ENCODE peak calls at places on chromosomes 12 and 14, in seven cellular contexts. F, C, O, Q, D, V and I are unnamed samples.

GRCh38 chr14:50402965-50403364 is 6.3 kb upstream of the CDKL1 start:
- DNase-seq in F (no peak), C (peak), O (no peak), Q (no peak), D (no peak), V (no peak), I (no peak)

GRCh38 chr14:56487090-56487667 is 92.4 kb upstream of the TMEM260 start:
- DNase-seq in F (no peak), C (peak), O (no peak), Q (no peak), D (no peak), V (no peak), I (no peak)

GRCh38 chr14:76201162-76201561 is 49.4 kb downstream of the GPATCH2L start:
- DNase-seq in F (no peak), C (peak), O (no peak), Q (no peak), D (no peak), V (peak), I (no peak)

GRCh38 chr14:68939893-68940613 is 39.0 kb downstream of the ACTN1 start:
- DNase-seq in F (peak), C (peak), O (peak), Q (peak), D (peak), V (peak), I (peak)

GRCh38 chr12:14273911-14274306 is 91.6 kb upstream of the ATF7IP start:
- DNase-seq in F (no peak), C (peak), O (no peak), Q (no peak), D (no peak), V (peak), I (no peak)

GRCh38 chr12:52789637-52790426 is 6.1 kb downstream of the KRT3 start:
- DNase-seq in F (no peak), C (no peak), O (no peak), Q (no peak), D (peak), V (no peak), I (no peak)

GRCh38 chr12:104551313-104551931 is 94.7 kb downstream of the CHST11 start:
- DNase-seq in F (no peak), C (no peak), O (no peak), Q (no peak), D (no peak), V (no peak), I (no peak)

GRCh38 chr12:88562151-88562550 is 18.1 kb downstream of the KITLG start:
- DNase-seq in F (no peak), C (no peak), O (no peak), Q (no peak), D (no peak), V (no peak), I (no peak)

GRCh38 chr12:57476162-57476992 is 3.3 kb downstream of the ARHGAP9 start:
- DNase-seq in F (no peak), C (no peak), O (no peak), Q (no peak), D (peak), V (no peak), I (no peak)

GRCh38 chr12:131438874-131439273 is 272.0 kb upstream of the SFSWAP start:
- DNase-seq in F (peak), C (no peak), O (no peak), Q (no peak), D (no peak), V (no peak), I (no peak)

GRCh38 chr12:31362115-31362758 is 36.3 kb upstream of the SINHCAF start:
- DNase-seq in F (no peak), C (peak), O (no peak), Q (no peak), D (peak), V (no peak), I (no peak)

GRCh38 chr12:125454786-125455450 is 389.7 kb downstream of the AACS start:
- DNase-seq in F (no peak), C (no peak), O (no peak), Q (no peak), D (no peak), V (no peak), I (no peak)

GRCh38 chr14:37172936-37173613 is 669 bp upstream of the SLC25A21 start:
- DNase-seq in F (no peak), C (no peak), O (no peak), Q (no peak), D (no peak), V (no peak), I (no peak)

GRCh38 chr14:30287579-30288445 is 271.1 kb upstream of the G2E3 start:
- DNase-seq in F (no peak), C (no peak), O (no peak), Q (no peak), D (no peak), V (no peak), I (no peak)

GRCh38 chr12:49796155-49796554 is 32.1 kb downstream of the NCKAP5L start:
- DNase-seq in F (no peak), C (no peak), O (no peak), Q (no peak), D (no peak), V (no peak), I (no peak)

GRCh38 chr12:24066865-24067264 is 117.4 kb upstream of the SOX5 start:
- DNase-seq in F (peak), C (peak), O (no peak), Q (no peak), D (no peak), V (peak), I (no peak)

GRCh38 chr14:74083161-74083560 is 1.1 kb downstream of the ALDH6A1 start:
- DNase-seq in F (no peak), C (no peak), O (no peak), Q (no peak), D (no peak), V (no peak), I (no peak)

GRCh38 chr14:53472306-53472705 is 319.2 kb upstream of the DDHD1 start:
- DNase-seq in F (no peak), C (no peak), O (no peak), Q (no peak), D (no peak), V (no peak), I (no peak)

GRCh38 chr12:49225551-49226166 is 36.8 kb upstream of the TUBA1A start:
- DNase-seq in F (peak), C (no peak), O (no peak), Q (no peak), D (peak), V (peak), I (no peak)

GRCh38 chr14:22888662-22889061 is 5.6 kb downstream of the REM2 start:
- DNase-seq in F (no peak), C (no peak), O (no peak), Q (no peak), D (no peak), V (no peak), I (no peak)

GRCh38 chr14:23555882-23556699 is at the start of gene THTPA:
- DNase-seq in F (peak), C (peak), O (peak), Q (peak), D (peak), V (peak), I (peak)

GRCh38 chr12:44431647-44432352 is 444.3 kb downstream of the NELL2 start:
- DNase-seq in F (no peak), C (no peak), O (no peak), Q (no peak), D (no peak), V (no peak), I (no peak)

GRCh38 chr12:23909559-23909958 is 39.9 kb downstream of the SOX5 start:
- DNase-seq in F (no peak), C (no peak), O (no peak), Q (no peak), D (no peak), V (no peak), I (no peak)

GRCh38 chr12:26732010-26732908 is 100.7 kb downstream of the ITPR2 start:
- DNase-seq in F (no peak), C (no peak), O (no peak), Q (no peak), D (no peak), V (no peak), I (no peak)

GRCh38 chr12:107356266-107356936 is 263.1 kb upstream of the CRY1 start:
- DNase-seq in F (no peak), C (peak), O (no peak), Q (no peak), D (no peak), V (peak), I (no peak)

GRCh38 chr14:38065101-38065762 is 142.5 kb upstream of the SSTR1 start:
- DNase-seq in F (no peak), C (no peak), O (no peak), Q (no peak), D (no peak), V (no peak), I (no peak)

GRCh38 chr14:73502017-73502619 is 11.4 kb downstream of the RIOX1 start:
- DNase-seq in F (no peak), C (no peak), O (no peak), Q (no peak), D (no peak), V (no peak), I (no peak)

GRCh38 chr14:23984891-23985607 is 3.7 kb upstream of the DHRS4L2 start:
- DNase-seq in F (no peak), C (peak), O (no peak), Q (peak), D (no peak), V (peak), I (no peak)

GRCh38 chr12:122003646-122004611 is 17.8 kb upstream of the BCL7A start:
- DNase-seq in F (no peak), C (no peak), O (no peak), Q (no peak), D (peak), V (peak), I (no peak)

GRCh38 chr14:93742761-93743160 is 45.5 kb downstream of the PRIMA1 start:
- DNase-seq in F (no peak), C (no peak), O (no peak), Q (no peak), D (no peak), V (no peak), I (peak)

DNA sequence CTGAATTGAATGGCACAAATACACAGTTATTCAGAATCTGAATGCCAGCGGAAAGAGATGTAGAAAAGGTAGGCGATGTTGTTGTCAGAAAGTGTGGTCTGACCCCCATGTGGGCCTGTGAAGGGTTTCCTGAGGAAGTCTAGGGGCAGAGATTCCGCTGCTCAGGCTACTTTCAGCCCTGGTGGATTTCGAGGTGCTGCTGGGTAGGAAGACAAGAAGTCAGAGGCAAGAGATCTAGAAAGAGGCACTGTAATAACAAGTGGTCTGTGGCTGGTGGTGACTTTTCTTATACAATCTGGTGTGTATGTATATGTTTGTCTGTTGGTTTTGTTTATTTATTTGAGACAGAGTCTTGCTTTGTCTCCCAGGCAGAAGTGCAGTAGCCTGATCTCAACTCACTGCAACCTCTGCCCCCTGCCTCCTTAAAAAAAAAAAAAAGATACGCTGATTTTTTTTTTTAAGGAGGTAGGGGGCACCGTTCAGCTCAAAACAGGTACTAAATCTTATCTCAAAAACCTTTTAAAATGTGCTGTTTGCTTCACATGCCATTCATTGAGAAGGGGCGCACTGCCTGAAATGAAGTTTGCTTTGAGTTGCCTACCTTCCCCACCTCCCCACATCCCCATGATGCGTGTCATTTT is 27.1 kb upstream of the MANSC4 start:
- DNase-seq in F (no peak), C (no peak), O (no peak), Q (no peak), D (no peak), V (no peak), I (no peak)
- TF ChIP-seq CTCF in F (no peak), C (no peak), O (no peak), Q (no peak), D (no peak), V (no peak), I (no peak)

DNA sequence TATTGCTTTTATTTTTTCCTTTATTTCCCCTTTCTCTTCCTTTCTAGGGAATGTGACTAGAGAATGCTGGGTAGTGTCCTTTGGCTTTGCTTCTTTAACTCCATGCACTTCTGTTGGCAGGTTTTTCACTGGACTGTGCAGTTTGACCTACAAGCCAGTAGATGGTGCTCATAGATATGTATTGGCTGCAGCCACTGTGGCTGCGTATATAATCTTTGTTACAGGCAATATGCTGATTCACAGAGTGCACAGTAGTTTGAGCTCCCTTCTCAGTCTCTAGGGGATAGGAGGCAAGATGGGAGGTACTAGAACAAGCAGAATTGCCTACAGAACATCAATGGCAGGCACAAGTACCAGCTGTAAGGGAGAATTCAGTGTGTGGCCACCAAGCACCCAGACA is 503.5 kb downstream of the LRFN5 start:
- DNase-seq in F (no peak), C (peak), O (no peak), Q (no peak), D (no peak), V (peak), I (no peak)
- H3K4me3 ChIP-seq in F (no peak), C (no peak), O (no peak), Q (no peak), D (no peak), V (no peak), I (no peak)

DNA sequence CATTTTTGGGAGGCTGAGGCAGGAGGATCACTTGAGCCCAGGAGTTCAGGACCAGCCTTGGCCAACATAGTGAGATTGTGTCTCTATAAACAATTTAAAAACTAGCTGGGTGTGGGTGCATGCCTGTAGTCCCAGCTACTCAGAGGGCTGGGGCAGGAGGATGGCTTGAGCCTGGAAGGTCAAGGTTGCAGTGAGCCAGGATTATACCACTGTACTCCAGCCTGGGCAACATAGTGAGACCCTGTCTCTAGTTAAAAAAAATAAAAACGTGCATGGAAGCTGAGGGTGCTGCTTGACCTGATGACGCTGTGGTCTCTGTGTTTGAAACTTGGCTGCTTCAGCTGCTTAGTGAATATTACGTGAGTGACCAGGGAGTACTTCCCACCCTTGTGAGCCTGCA is 89.7 kb downstream of the PPP2R5C start:
- DNase-seq in F (no peak), C (no peak), O (no peak), Q (no peak), D (no peak), V (no peak), I (no peak)
- TF ChIP-seq CTCF in F (no peak), C (no peak), O (no peak), Q (no peak), D (no peak), V (no peak), I (no peak)

GRCh38 chr12:53991077-53991460 is 6.1 kb downstream of the HOXC10 start:
- DNase-seq in F (peak), C (no peak), O (no peak), Q (no peak), D (no peak), V (no peak), I (no peak)
- H3K4me3 ChIP-seq in F (peak), C (no peak), O (no peak), Q (no peak), D (no peak), V (no peak), I (no peak)

DNA sequence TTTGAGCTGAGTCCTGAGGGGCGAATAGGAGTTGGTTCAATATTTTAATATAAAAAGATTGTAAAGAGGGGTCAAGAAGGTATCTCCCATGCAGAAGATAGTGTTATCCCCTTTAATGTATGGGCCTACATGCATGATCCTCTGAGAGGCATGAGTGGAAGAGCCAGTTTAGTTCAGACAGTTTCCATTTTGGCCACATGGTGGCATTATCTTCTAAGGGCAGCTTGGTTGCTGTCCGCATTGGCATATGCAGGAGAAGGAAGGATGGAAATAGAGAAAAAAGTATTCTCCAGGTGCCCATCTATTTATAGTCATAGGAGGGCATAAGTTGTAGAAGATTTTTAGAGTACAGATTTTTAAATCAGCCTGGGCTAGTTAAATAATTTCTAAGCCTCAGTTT is 5.4 kb downstream of the SAMD4A start:
- DNase-seq in F (no peak), C (peak), O (no peak), Q (no peak), D (no peak), V (peak), I (no peak)
- TF ChIP-seq CTCF in F (peak), C (peak), O (no peak), Q (no peak), D (peak), V (peak), I (peak)

DNA sequence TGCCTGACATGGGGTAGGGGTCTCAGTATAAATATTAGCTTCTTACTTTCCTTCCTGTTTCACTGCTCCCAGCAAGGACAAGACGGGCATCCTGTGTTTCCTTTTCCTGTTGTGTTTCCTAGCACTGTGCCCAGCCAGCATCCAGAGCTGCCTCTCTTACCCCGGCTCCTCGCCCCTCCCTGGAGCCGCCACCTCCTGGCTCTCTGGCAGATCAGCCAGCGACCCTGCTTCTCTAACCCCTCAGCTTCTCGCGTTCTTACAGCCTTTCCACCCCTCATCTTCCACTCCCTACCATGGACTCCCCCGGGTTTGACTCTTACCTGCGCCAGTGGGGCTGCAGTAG is 17.8 kb downstream of the HDAC7 start:
- DNase-seq in F (no peak), C (no peak), O (no peak), Q (no peak), D (no peak), V (no peak), I (no peak)
- H3K4me3 ChIP-seq in F (no peak), C (no peak), O (no peak), Q (no peak), D (no peak), V (no peak), I (no peak)

GRCh38 chr12:6536894-6537579 is 2.7 kb downstream of the GAPDH start:
- DNase-seq in F (no peak), C (no peak), O (no peak), Q (no peak), D (no peak), V (no peak), I (no peak)

GRCh38 chr12:6535960-6536847 is 1.9 kb downstream of the GAPDH start:
- DNase-seq in F (no peak), C (no peak), O (no peak), Q (no peak), D (no peak), V (no peak), I (no peak)

GRCh38 chr12:6534158-6534913 is at the start of gene GAPDH:
- DNase-seq in F (peak), C (peak), O (peak), Q (peak), D (peak), V (peak), I (peak)

GRCh38 chr12:6534914-6535696 is 788 bp downstream of the GAPDH start:
- DNase-seq in F (peak), C (peak), O (peak), Q (peak), D (peak), V (no peak), I (peak)

GRCh38 chr12:6535697-6535946 is 1.3 kb downstream of the GAPDH start:
- DNase-seq in F (no peak), C (no peak), O (no peak), Q (no peak), D (no peak), V (no peak), I (no peak)
- TF ChIP-seq CTCF in F (no peak), C (no peak), O (no peak), Q (no peak), D (no peak), V (no peak), I (no peak)

GRCh38 chr14:89028462-89029134 is 204.1 kb downstream of the TTC8 start:
- DNase-seq in F (no peak), C (no peak), O (no peak), Q (no peak), D (no peak), V (no peak), I (no peak)

GRCh38 chr14:89024691-89025090 is 200.2 kb downstream of the TTC8 start:
- DNase-seq in F (no peak), C (no peak), O (no peak), Q (no peak), D (no peak), V (no peak), I (no peak)

GRCh38 chr14:89022274-89022673 is 197.8 kb downstream of the TTC8 start:
- DNase-seq in F (no peak), C (no peak), O (no peak), Q (no peak), D (no peak), V (no peak), I (no peak)

GRCh38 chr14:89027097-89027740 is 202.8 kb downstream of the TTC8 start:
- DNase-seq in F (peak), C (no peak), O (peak), Q (no peak), D (peak), V (no peak), I (no peak)

DNA sequence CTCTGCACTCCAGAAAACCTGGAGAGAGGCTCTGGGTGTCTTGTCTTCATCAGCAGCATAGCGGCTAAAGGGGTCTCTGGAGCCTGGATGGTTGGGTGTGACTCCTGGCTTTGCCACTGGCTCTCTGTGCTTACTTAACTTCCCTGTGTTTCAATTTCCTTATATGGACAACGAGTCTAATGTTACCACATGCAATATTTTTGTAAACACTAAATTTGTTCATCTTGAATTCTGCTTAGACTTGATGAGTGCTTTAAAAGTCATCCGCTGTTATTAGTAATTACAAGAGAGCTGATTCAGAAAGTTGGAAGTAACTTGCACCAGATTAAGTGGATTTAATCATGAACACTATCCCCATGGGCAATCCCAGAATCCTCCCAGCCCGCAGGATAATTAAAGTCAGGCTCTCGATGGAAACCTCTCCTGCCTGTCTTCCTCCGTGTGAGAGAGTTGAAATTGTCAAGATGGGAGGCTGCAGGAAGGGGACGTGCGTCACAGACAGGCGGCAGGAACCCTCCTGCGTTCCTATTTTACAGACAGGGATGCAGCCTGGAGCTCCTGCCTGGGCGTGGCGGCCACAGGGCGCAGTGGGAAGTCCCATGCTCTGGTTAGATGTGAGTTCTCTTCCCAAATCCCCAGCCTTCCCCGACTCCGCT is 201.3 kb downstream of the TTC8 start:
- DNase-seq in F (no peak), C (no peak), O (no peak), Q (no peak), D (no peak), V (no peak), I (no peak)
- H3K4me3 ChIP-seq in F (no peak), C (no peak), O (no peak), Q (no peak), D (no peak), V (no peak), I (no peak)

GRCh38 chr12:103505371-103506236 is 9.8 kb upstream of the C12orf42 start:
- DNase-seq in F (no peak), C (peak), O (no peak), Q (no peak), D (no peak), V (no peak), I (no peak)
- TF ChIP-seq CTCF in F (no peak), C (no peak), O (no peak), Q (no peak), D (no peak), V (no peak), I (no peak)